ENCODE peak calls at places on chromosome 1, in seven cellular contexts. X is activated CD4-positive, alpha-beta T cell treated with anti-CD3 and anti-CD28 coated beads for 48 hours; L is IMR-90; I is psoas muscle; V is left cardiac atrium; E is C1 segment of cervical spinal cord; G is caudate nucleus. P is an unnamed sample.

GRCh38 chr1:220750126-220750525 is 2.0 kb downstream of the MTARC2 start:
- DNase-seq in X (no peak), L (no peak), I (no peak), V (no peak), E (no peak), G (no peak), P (no peak)

GRCh38 chr1:184418955-184419733 is 32.3 kb downstream of the C1orf21 start:
- DNase-seq in X (no peak), L (peak; percentile 78), I (no peak), V (no peak), E (no peak), G (no peak), P (peak; percentile 72)

GRCh38 chr1:149848811-149849210 is 50.6 kb upstream of the BOLA1 start:
- DNase-seq in X (no peak), L (no peak), I (no peak), V (no peak), E (no peak), G (no peak), P (peak; percentile 24)

GRCh38 chr1:187045371-187045770 is 216.6 kb downstream of the PLA2G4A start:
- DNase-seq in X (no peak), L (no peak), I (no peak), V (no peak), E (no peak), G (no peak), P (no peak)

GRCh38 chr1:156963621-156964020 is 43.2 kb downstream of the LRRC71 start:
- DNase-seq in X (peak; percentile 50), L (no peak), I (no peak), V (no peak), E (no peak), G (no peak), P (no peak)

GRCh38 chr1:1318131-1318652 is 6.3 kb downstream of the INTS11 start:
- DNase-seq in X (no peak), L (peak; percentile 95), I (peak; percentile 88), V (peak; percentile 88), E (no peak), G (no peak), P (peak; percentile 88)

GRCh38 chr1:201766117-201766863 is 62.7 kb upstream of the IPO9 start:
- DNase-seq in X (no peak), L (peak; percentile 91), I (peak; percentile 33), V (peak; percentile 40), E (no peak), G (no peak), P (peak; percentile 67)

GRCh38 chr1:47708658-47709301 is 270.9 kb downstream of the FOXD2 start:
- DNase-seq in X (no peak), L (no peak), I (no peak), V (no peak), E (no peak), G (no peak), P (peak; percentile 6)

P was measured in ELR.